ENCODE peak calls at places on chromosomes 7 and 10, in five cellular contexts. One of them, this sample, is unnamed.

GRCh38 chr7:22219036-22219435 is 137.9 kb downstream of the RAPGEF5 start:
- DNase-seq in H54: no peak
- DNase-seq in endothelial cell: peak; percentile 11
- DNase-seq in KG1: no peak
- DNase-seq in stomach: no peak
- DNase-seq in this sample: no peak

GRCh38 chr7:111082351-111082750 is 8.6 kb upstream of the LRRN3 start:
- DNase-seq in H54: no peak
- DNase-seq in endothelial cell: no peak
- DNase-seq in KG1: no peak
- DNase-seq in stomach: no peak
- DNase-seq in this sample: no peak

GRCh38 chr7:102818176-102818575 is 69.4 kb downstream of the FAM185A start:
- DNase-seq in H54: no peak
- DNase-seq in endothelial cell: no peak
- DNase-seq in KG1: no peak
- DNase-seq in stomach: no peak
- DNase-seq in this sample: no peak

GRCh38 chr7:139557857-139558581 is 34.5 kb downstream of the CLEC2L start:
- DNase-seq in H54: no peak
- DNase-seq in endothelial cell: no peak
- DNase-seq in KG1: no peak
- DNase-seq in stomach: no peak
- DNase-seq in this sample: no peak

GRCh38 chr7:107046511-107047259 is 2.2 kb downstream of the PRKAR2B start:
- DNase-seq in H54: no peak
- DNase-seq in endothelial cell: no peak
- DNase-seq in KG1: no peak
- DNase-seq in stomach: no peak
- DNase-seq in this sample: no peak

GRCh38 chr10:73095479-73096021 is 1.1 kb downstream of the P4HA1 start:
- DNase-seq in H54: no peak
- DNase-seq in endothelial cell: peak; percentile 46
- DNase-seq in KG1: peak; percentile 36
- DNase-seq in stomach: peak; percentile 36
- DNase-seq in this sample: no peak

GRCh38 chr10:111100198-111100597 is 23.4 kb downstream of the ADRA2A start:
- DNase-seq in H54: no peak
- DNase-seq in endothelial cell: no peak
- DNase-seq in KG1: no peak
- DNase-seq in stomach: no peak
- DNase-seq in this sample: no peak

GRCh38 chr7:91228927-91229326 is 35.3 kb upstream of the FZD1 start:
- DNase-seq in H54: no peak
- DNase-seq in endothelial cell: no peak
- DNase-seq in KG1: no peak
- DNase-seq in stomach: no peak
- DNase-seq in this sample: no peak

GRCh38 chr7:140003913-140004382 is 58.8 kb downstream of the PARP12 start:
- DNase-seq in H54: peak; percentile 52
- DNase-seq in endothelial cell: peak; percentile 72
- DNase-seq in KG1: peak; percentile 10
- DNase-seq in stomach: peak; percentile 43
- DNase-seq in this sample: no peak

GRCh38 chr10:102117391-102118159 is 2.6 kb downstream of the LDB1 start:
- DNase-seq in H54: no peak
- DNase-seq in endothelial cell: peak; percentile 42
- DNase-seq in KG1: peak; percentile 53
- DNase-seq in stomach: peak; percentile 91
- DNase-seq in this sample: peak; percentile 81

GRCh38 chr10:79056361-79056735 is 12.4 kb upstream of the ZMIZ1 start:
- DNase-seq in H54: no peak
- DNase-seq in endothelial cell: no peak
- DNase-seq in KG1: no peak
- DNase-seq in stomach: peak; percentile 24
- DNase-seq in this sample: no peak

GRCh38 chr10:33337335-33337854 is 2.9 kb upstream of the NRP1 start:
- DNase-seq in H54: no peak
- DNase-seq in endothelial cell: peak; percentile 6
- DNase-seq in KG1: no peak
- DNase-seq in stomach: no peak
- DNase-seq in this sample: no peak